ENCODE peak calls at places on chromosomes 11 and 22, in seven cellular contexts. L, G, V, R, A, B and J are unnamed samples.

GRCh38 chr22:26471522-26471921 is 12.1 kb downstream of the HPS4 start:
- DNase-seq in G (peak; percentile 76), R (peak; percentile 83), A (no peak), B (no peak), L (peak; percentile 29), V (peak; percentile 31), J (no peak)

GRCh38 chr11:118157186-118157895 is 4.7 kb upstream of the SCN4B start:
- DNase-seq in B (no peak), A (no peak), R (no peak), L (no peak), G (no peak), V (no peak), J (no peak)

GRCh38 chr22:26565181-26565580 is 24.8 kb downstream of the TPST2 start:
- DNase-seq in B (no peak), G (no peak), A (no peak), R (no peak), V (no peak), L (no peak), J (no peak)

GRCh38 chr22:25623310-25623734 is 58.8 kb downstream of the GRK3 start:
- DNase-seq in B (no peak), V (no peak), R (no peak), G (no peak), A (peak; percentile 93), L (no peak), J (no peak)

GRCh38 chr11:96317985-96318384 is 25.0 kb downstream of the MAML2 start:
- DNase-seq in V (no peak), R (no peak), L (no peak), G (no peak), A (no peak), B (no peak), J (no peak)

GRCh38 chr11:110907629-110908028 is 195.4 kb upstream of the ARHGAP20 start:
- DNase-seq in G (peak; percentile 5), A (no peak), V (no peak), L (no peak), R (peak; percentile 98), B (no peak), J (no peak)

GRCh38 chr11:1839924-1840779 is 1.4 kb downstream of the TNNI2 start:
- DNase-seq in L (no peak), R (no peak), A (no peak), B (no peak), G (no peak), V (no peak), J (no peak)

GRCh38 chr11:36702330-36703054 is 104.5 kb upstream of the RAG2 start:
- DNase-seq in R (peak; percentile 69), V (peak; percentile 63), L (peak; percentile 10), A (peak; percentile 41), B (peak; percentile 63), G (peak; percentile 73), J (peak; percentile 73)

GRCh38 chr11:43285826-43286225 is 26.0 kb upstream of the API5 start:
- DNase-seq in A (no peak), R (no peak), B (no peak), G (no peak), L (no peak), V (no peak), J (no peak)

GRCh38 chr11:109726061-109726460 is 304.1 kb downstream of the C11orf87 start:
- DNase-seq in R (no peak), L (no peak), A (no peak), B (no peak), G (no peak), V (no peak), J (no peak)

GRCh38 chr11:121047926-121048325 is 24.0 kb downstream of the TBCEL start:
- DNase-seq in G (no peak), L (no peak), A (no peak), R (no peak), B (no peak), V (no peak), J (no peak)

GRCh38 chr11:91804057-91804456 is 420.6 kb upstream of the FAT3 start:
- DNase-seq in V (no peak), R (no peak), A (no peak), G (peak; percentile 29), B (no peak), L (peak; percentile 29), J (peak; percentile 36)

GRCh38 chr11:75371930-75372876 is 20.7 kb upstream of the ARRB1 start:
- DNase-seq in A (no peak), B (no peak), L (no peak), R (no peak), G (peak; percentile 96), V (peak; percentile 65), J (no peak)

GRCh38 chr11:118715245-118715807 is 35.9 kb upstream of the TREH start:
- DNase-seq in G (no peak), A (no peak), V (no peak), B (no peak), R (no peak), L (no peak), J (no peak)

GRCh38 chr11:28903716-28904115 is 795.5 kb downstream of the METTL15 start:
- DNase-seq in V (no peak), L (no peak), G (no peak), A (no peak), B (no peak), R (peak; percentile 3), J (no peak)

GRCh38 chr11:70668204-70669202 is 270.2 kb downstream of the CTTN start:
- DNase-seq in A (no peak), R (peak; percentile 38), G (no peak), B (no peak), V (no peak), L (no peak), J (no peak)

GRCh38 chr11:43010042-43010441 is 301.8 kb upstream of the API5 start:
- DNase-seq in A (no peak), R (no peak), B (no peak), V (no peak), G (no peak), L (no peak), J (no peak)

GRCh38 chr11:69374110-69374981 is 80.4 kb downstream of the MYEOV start:
- DNase-seq in L (no peak), B (no peak), R (no peak), V (no peak), G (no peak), A (no peak), J (peak; percentile 82)

GRCh38 chr11:100769165-100769564 is 82.1 kb downstream of the ARHGAP42 start:
- DNase-seq in L (no peak), G (no peak), A (no peak), V (no peak), R (no peak), B (no peak), J (no peak)

GRCh38 chr11:1206391-1207271 is 16.2 kb upstream of the MUC5B start:
- DNase-seq in V (no peak), G (no peak), A (no peak), B (peak; percentile 2), R (no peak), L (no peak), J (peak; percentile 15)

GRCh38 chr22:50186789-50187523 is 1.2 kb downstream of the TRABD start:
- DNase-seq in L (no peak), R (peak; percentile 25), V (no peak), A (no peak), G (no peak), B (no peak), J (no peak)

GRCh38 chr22:39215430-39216142 is 29.2 kb downstream of the PDGFB start:
- DNase-seq in R (no peak), G (peak; percentile 27), L (no peak), B (peak; percentile 52), A (no peak), V (no peak), J (no peak)

GRCh38 chr11:8252946-8253345 is 10.7 kb downstream of the LMO1 start:
- DNase-seq in A (no peak), B (no peak), L (no peak), V (no peak), R (no peak), G (no peak), J (no peak)

GRCh38 chr11:72069787-72070251 is 10.5 kb downstream of the NUMA1 start:
- DNase-seq in R (peak; percentile 84), B (peak; percentile 25), L (no peak), V (peak; percentile 33), A (no peak), G (peak; percentile 78), J (no peak)
- TF ChIP-seq USF2 in R (no peak), B (no peak), L (no peak), V (no peak), A (no peak), G (no peak), J (no peak)

GRCh38 chr22:46774456-46775363 is 12.3 kb downstream of the TBC1D22A start:
- DNase-seq in A (no peak), B (no peak), V (no peak), L (no peak), R (no peak), G (no peak), J (no peak)
- H3K4me1 ChIP-seq in A (peaks cover 60% of the 10 kb centered on the region), B (peaks cover 47% of the 10 kb centered on the region), V (peaks cover 46% of the 10 kb centered on the region), L (peaks cover 10% of the 10 kb centered on the region), R (peaks cover 14% of the 10 kb centered on the region), G (peaks cover 35% of the 10 kb centered on the region), J (peaks cover 4% of the 10 kb centered on the region)

GRCh38 chr22:24474221-24474620 is 20.9 kb upstream of the UPB1 start:
- DNase-seq in R (peak; percentile 92), G (peak; percentile 36), V (peak; percentile 64), L (no peak), B (no peak), A (no peak), J (no peak)

GRCh38 chr22:24473278-24473677 is 21.9 kb upstream of the UPB1 start:
- DNase-seq in B (no peak), R (no peak), G (no peak), L (no peak), V (no peak), A (no peak), J (no peak)

GRCh38 chr22:24467340-24467739 is 27.8 kb upstream of the UPB1 start:
- DNase-seq in R (no peak), G (no peak), B (no peak), V (no peak), A (no peak), L (no peak), J (no peak)

GRCh38 chr22:24474649-24475048 is 20.5 kb upstream of the UPB1 start:
- DNase-seq in R (peak; percentile 76), A (no peak), B (no peak), G (no peak), V (no peak), L (no peak), J (no peak)

GRCh38 chr22:24471570-24471969 is 23.6 kb upstream of the UPB1 start:
- DNase-seq in V (no peak), G (no peak), B (no peak), A (no peak), R (peak; percentile 92), L (no peak), J (no peak)
- TF ChIP-seq USF2 in V (no peak), G (no peak), B (no peak), A (no peak), R (no peak), L (no peak), J (no peak)

DNA sequence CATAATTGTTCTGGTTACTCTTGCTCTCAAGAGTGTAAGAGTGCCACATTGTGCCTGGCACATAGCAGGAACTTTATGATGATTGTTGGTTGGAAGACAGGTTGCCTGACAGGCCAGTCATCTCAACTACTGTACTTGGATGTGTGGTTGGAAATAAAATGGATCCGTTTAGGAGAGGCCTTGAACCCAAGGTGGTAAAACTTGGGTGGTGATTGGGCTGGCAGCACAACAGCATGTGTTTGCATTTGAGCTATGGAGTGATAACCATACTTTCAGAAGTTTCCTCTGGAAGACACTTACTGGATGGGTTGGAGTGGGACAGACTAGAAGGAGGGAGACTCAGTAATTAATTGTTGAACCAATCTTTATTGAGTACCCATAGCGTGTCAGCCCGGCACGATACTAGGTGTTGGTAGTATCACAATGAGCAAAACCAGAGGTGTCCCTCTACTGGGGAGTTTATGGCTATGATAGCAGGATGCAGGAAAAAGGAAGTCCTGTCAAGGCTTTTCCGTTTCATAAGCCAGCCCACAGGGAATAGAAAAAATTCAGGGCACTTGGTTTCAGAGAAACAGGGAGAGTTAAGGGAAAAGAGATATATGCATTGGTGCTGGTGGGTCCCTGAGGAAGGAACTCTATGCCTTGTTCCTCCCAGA is 3.1 kb upstream of the TMEM109 start:
- DNase-seq in A (no peak), V (no peak), L (no peak), B (no peak), G (no peak), R (no peak), J (no peak)
- H3K4me1 ChIP-seq in A (peaks cover 54% of the 10 kb centered on the region), V (peaks cover 38% of the 10 kb centered on the region), L (peaks cover 17% of the 10 kb centered on the region), B (peaks cover 29% of the 10 kb centered on the region), G (peaks cover 9% of the 10 kb centered on the region), R (peaks cover 2% of the 10 kb centered on the region), J (peaks cover 6% of the 10 kb centered on the region)